ENCODE peak calls at places on chromosome 20, in seven cellular contexts. One of them, this sample, is unnamed.

GRCh38 chr20:33653900-33654596 is 8.1 kb upstream of the C20orf144 start:
- DNase-seq in IMR-90: no peak
- DNase-seq in HTR-8/SVneo: no peak
- DNase-seq in neural crest cell: no peak
- DNase-seq in endothelial cell: no peak
- DNase-seq in pons: no peak
- DNase-seq in heart left ventricle: no peak
- DNase-seq in this sample: no peak

GRCh38 chr20:43198607-43199006 is 8.9 kb upstream of the PTPRT start:
- DNase-seq in IMR-90: no peak
- DNase-seq in HTR-8/SVneo: no peak
- DNase-seq in neural crest cell: no peak
- DNase-seq in endothelial cell: no peak
- DNase-seq in pons: no peak
- DNase-seq in heart left ventricle: no peak
- DNase-seq in this sample: no peak

GRCh38 chr20:58790440-58790839 is 60.3 kb downstream of the GNAS-AS1 start:
- DNase-seq in IMR-90: no peak
- DNase-seq in HTR-8/SVneo: no peak
- DNase-seq in neural crest cell: no peak
- DNase-seq in endothelial cell: no peak
- DNase-seq in pons: no peak
- DNase-seq in heart left ventricle: no peak
- DNase-seq in this sample: peak; percentile 34

GRCh38 chr20:48180637-48181036 is 395.4 kb upstream of the SULF2 start:
- DNase-seq in IMR-90: peak; percentile 27
- DNase-seq in HTR-8/SVneo: no peak
- DNase-seq in neural crest cell: no peak
- DNase-seq in endothelial cell: no peak
- DNase-seq in pons: peak; percentile 22
- DNase-seq in heart left ventricle: no peak
- DNase-seq in this sample: peak; percentile 25

GRCh38 chr20:12748359-12748994 is 260.3 kb upstream of the SPTLC3 start:
- DNase-seq in IMR-90: no peak
- DNase-seq in HTR-8/SVneo: no peak
- DNase-seq in neural crest cell: no peak
- DNase-seq in endothelial cell: no peak
- DNase-seq in pons: no peak
- DNase-seq in heart left ventricle: no peak
- DNase-seq in this sample: no peak

GRCh38 chr20:4326194-4327065 is 311.1 kb upstream of the RNF24 start:
- DNase-seq in IMR-90: peak; percentile 4
- DNase-seq in HTR-8/SVneo: no peak
- DNase-seq in neural crest cell: no peak
- DNase-seq in endothelial cell: no peak
- DNase-seq in pons: no peak
- DNase-seq in heart left ventricle: no peak
- DNase-seq in this sample: no peak

GRCh38 chr20:50455656-50456451 is 54.3 kb upstream of the PTPN1 start:
- DNase-seq in IMR-90: no peak
- DNase-seq in HTR-8/SVneo: no peak
- DNase-seq in neural crest cell: no peak
- DNase-seq in endothelial cell: no peak
- DNase-seq in pons: no peak
- DNase-seq in heart left ventricle: no peak
- DNase-seq in this sample: no peak

GRCh38 chr20:62576815-62577214 is 65.5 kb upstream of the SLCO4A1 start:
- DNase-seq in IMR-90: peak; percentile 16
- DNase-seq in HTR-8/SVneo: peak; percentile 83
- DNase-seq in neural crest cell: no peak
- DNase-seq in endothelial cell: peak; percentile 55
- DNase-seq in pons: no peak
- DNase-seq in heart left ventricle: no peak
- DNase-seq in this sample: no peak

GRCh38 chr20:46820682-46821081 is 74.0 kb upstream of the EYA2 start:
- DNase-seq in IMR-90: no peak
- DNase-seq in HTR-8/SVneo: no peak
- DNase-seq in neural crest cell: no peak
- DNase-seq in endothelial cell: no peak
- DNase-seq in pons: no peak
- DNase-seq in heart left ventricle: no peak
- DNase-seq in this sample: no peak

This sample was measured in A172.